ENCODE peak calls at places on chromosomes 6 and 20, in nine cellular contexts. One of them, this sample, is unnamed.

GRCh38 chr20:40542065-40542464 is 147.0 kb downstream of the MAFB start:
- DNase-seq in activated naive CD4-positive, alpha-beta T cell treated with anti-CD3 and anti-CD28 coated beads for 36 hours: no peak
- DNase-seq in neural crest cell: no peak
- DNase-seq in astrocyte of the spinal cord: no peak
- DNase-seq in stimulated activated CD8-positive, alpha-beta memory T cell treated with anti-CD3 and anti-CD28 coated beads, Interleukin-2, amount 100 ng/mL, for 48 hours: no peak
- DNase-seq in pancreas: no peak
- DNase-seq in T-cell: no peak
- DNase-seq in skeletal muscle cell: no peak
- DNase-seq in adrenal gland: no peak
- DNase-seq in this sample: no peak

GRCh38 chr20:35344354-35344837 is 52.2 kb upstream of the FAM83C start:
- DNase-seq in skeletal muscle cell: peak
- DNase-seq in stimulated activated CD8-positive, alpha-beta memory T cell treated with anti-CD3 and anti-CD28 coated beads, Interleukin-2, amount 100 ng/mL, for 48 hours: no peak
- DNase-seq in astrocyte of the spinal cord: peak
- DNase-seq in neural crest cell: no peak
- DNase-seq in adrenal gland: peak
- DNase-seq in pancreas: no peak
- DNase-seq in T-cell: no peak
- DNase-seq in activated naive CD4-positive, alpha-beta T cell treated with anti-CD3 and anti-CD28 coated beads for 36 hours: no peak
- DNase-seq in this sample: peak

GRCh38 chr6:71419954-71420692 is 131.5 kb downstream of the OGFRL1 start:
- DNase-seq in T-cell: no peak
- DNase-seq in skeletal muscle cell: no peak
- DNase-seq in pancreas: peak
- DNase-seq in astrocyte of the spinal cord: peak
- DNase-seq in stimulated activated CD8-positive, alpha-beta memory T cell treated with anti-CD3 and anti-CD28 coated beads, Interleukin-2, amount 100 ng/mL, for 48 hours: no peak
- DNase-seq in neural crest cell: no peak
- DNase-seq in adrenal gland: peak
- DNase-seq in activated naive CD4-positive, alpha-beta T cell treated with anti-CD3 and anti-CD28 coated beads for 36 hours: no peak
- DNase-seq in this sample: peak

GRCh38 chr6:47111685-47112084 is 69.6 kb upstream of the ADGRF1 start:
- DNase-seq in T-cell: no peak
- DNase-seq in stimulated activated CD8-positive, alpha-beta memory T cell treated with anti-CD3 and anti-CD28 coated beads, Interleukin-2, amount 100 ng/mL, for 48 hours: no peak
- DNase-seq in activated naive CD4-positive, alpha-beta T cell treated with anti-CD3 and anti-CD28 coated beads for 36 hours: no peak
- DNase-seq in skeletal muscle cell: no peak
- DNase-seq in neural crest cell: no peak
- DNase-seq in pancreas: no peak
- DNase-seq in astrocyte of the spinal cord: peak
- DNase-seq in adrenal gland: no peak
- DNase-seq in this sample: no peak

GRCh38 chr20:35303735-35304431 is 11.7 kb upstream of the FAM83C start:
- DNase-seq in astrocyte of the spinal cord: peak
- DNase-seq in stimulated activated CD8-positive, alpha-beta memory T cell treated with anti-CD3 and anti-CD28 coated beads, Interleukin-2, amount 100 ng/mL, for 48 hours: peak
- DNase-seq in T-cell: peak
- DNase-seq in neural crest cell: peak
- DNase-seq in skeletal muscle cell: peak
- DNase-seq in activated naive CD4-positive, alpha-beta T cell treated with anti-CD3 and anti-CD28 coated beads for 36 hours: peak
- DNase-seq in adrenal gland: peak
- DNase-seq in pancreas: peak
- DNase-seq in this sample: peak

GRCh38 chr6:157997893-157998608 is 16.4 kb downstream of the SYNJ2 start:
- DNase-seq in pancreas: no peak
- DNase-seq in adrenal gland: no peak
- DNase-seq in activated naive CD4-positive, alpha-beta T cell treated with anti-CD3 and anti-CD28 coated beads for 36 hours: no peak
- DNase-seq in stimulated activated CD8-positive, alpha-beta memory T cell treated with anti-CD3 and anti-CD28 coated beads, Interleukin-2, amount 100 ng/mL, for 48 hours: no peak
- DNase-seq in T-cell: no peak
- DNase-seq in astrocyte of the spinal cord: no peak
- DNase-seq in skeletal muscle cell: no peak
- DNase-seq in neural crest cell: no peak
- DNase-seq in this sample: no peak

GRCh38 chr20:12928755-12929401 is 79.9 kb upstream of the SPTLC3 start:
- DNase-seq in T-cell: no peak
- DNase-seq in stimulated activated CD8-positive, alpha-beta memory T cell treated with anti-CD3 and anti-CD28 coated beads, Interleukin-2, amount 100 ng/mL, for 48 hours: no peak
- DNase-seq in neural crest cell: no peak
- DNase-seq in astrocyte of the spinal cord: peak
- DNase-seq in activated naive CD4-positive, alpha-beta T cell treated with anti-CD3 and anti-CD28 coated beads for 36 hours: no peak
- DNase-seq in adrenal gland: no peak
- DNase-seq in pancreas: no peak
- DNase-seq in skeletal muscle cell: peak
- DNase-seq in this sample: no peak

GRCh38 chr6:13769655-13770053 is 44.7 kb downstream of the MCUR1 start:
- DNase-seq in pancreas: no peak
- DNase-seq in activated naive CD4-positive, alpha-beta T cell treated with anti-CD3 and anti-CD28 coated beads for 36 hours: peak
- DNase-seq in T-cell: no peak
- DNase-seq in astrocyte of the spinal cord: no peak
- DNase-seq in neural crest cell: no peak
- DNase-seq in stimulated activated CD8-positive, alpha-beta memory T cell treated with anti-CD3 and anti-CD28 coated beads, Interleukin-2, amount 100 ng/mL, for 48 hours: peak
- DNase-seq in skeletal muscle cell: no peak
- DNase-seq in adrenal gland: no peak
- DNase-seq in this sample: no peak

GRCh38 chr6:155125916-155126315 is 130.8 kb downstream of the TIAM2 start:
- DNase-seq in neural crest cell: no peak
- DNase-seq in activated naive CD4-positive, alpha-beta T cell treated with anti-CD3 and anti-CD28 coated beads for 36 hours: no peak
- DNase-seq in skeletal muscle cell: peak
- DNase-seq in T-cell: no peak
- DNase-seq in stimulated activated CD8-positive, alpha-beta memory T cell treated with anti-CD3 and anti-CD28 coated beads, Interleukin-2, amount 100 ng/mL, for 48 hours: no peak
- DNase-seq in astrocyte of the spinal cord: peak
- DNase-seq in pancreas: no peak
- DNase-seq in adrenal gland: no peak
- DNase-seq in this sample: no peak

GRCh38 chr6:153140299-153140698 is 9.2 kb upstream of the RGS17 start:
- DNase-seq in adrenal gland: no peak
- DNase-seq in pancreas: no peak
- DNase-seq in skeletal muscle cell: no peak
- DNase-seq in neural crest cell: no peak
- DNase-seq in stimulated activated CD8-positive, alpha-beta memory T cell treated with anti-CD3 and anti-CD28 coated beads, Interleukin-2, amount 100 ng/mL, for 48 hours: no peak
- DNase-seq in activated naive CD4-positive, alpha-beta T cell treated with anti-CD3 and anti-CD28 coated beads for 36 hours: no peak
- DNase-seq in T-cell: no peak
- DNase-seq in astrocyte of the spinal cord: no peak
- DNase-seq in this sample: peak

GRCh38 chr6:46324706-46325105 is 153.9 kb upstream of the ENPP5 start:
- DNase-seq in neural crest cell: no peak
- DNase-seq in stimulated activated CD8-positive, alpha-beta memory T cell treated with anti-CD3 and anti-CD28 coated beads, Interleukin-2, amount 100 ng/mL, for 48 hours: no peak
- DNase-seq in activated naive CD4-positive, alpha-beta T cell treated with anti-CD3 and anti-CD28 coated beads for 36 hours: no peak
- DNase-seq in skeletal muscle cell: no peak
- DNase-seq in pancreas: no peak
- DNase-seq in adrenal gland: no peak
- DNase-seq in astrocyte of the spinal cord: no peak
- DNase-seq in T-cell: no peak
- DNase-seq in this sample: no peak

GRCh38 chr20:62387219-62387913 is 463 bp downstream of the RPS21 start:
- DNase-seq in stimulated activated CD8-positive, alpha-beta memory T cell treated with anti-CD3 and anti-CD28 coated beads, Interleukin-2, amount 100 ng/mL, for 48 hours: no peak
- DNase-seq in pancreas: no peak
- DNase-seq in neural crest cell: no peak
- DNase-seq in adrenal gland: no peak
- DNase-seq in T-cell: no peak
- DNase-seq in activated naive CD4-positive, alpha-beta T cell treated with anti-CD3 and anti-CD28 coated beads for 36 hours: no peak
- DNase-seq in skeletal muscle cell: no peak
- DNase-seq in astrocyte of the spinal cord: no peak
- DNase-seq in this sample: no peak

GRCh38 chr6:125120054-125120590 is 33.5 kb upstream of the TPD52L1 start:
- DNase-seq in adrenal gland: no peak
- DNase-seq in astrocyte of the spinal cord: no peak
- DNase-seq in T-cell: no peak
- DNase-seq in stimulated activated CD8-positive, alpha-beta memory T cell treated with anti-CD3 and anti-CD28 coated beads, Interleukin-2, amount 100 ng/mL, for 48 hours: no peak
- DNase-seq in pancreas: no peak
- DNase-seq in activated naive CD4-positive, alpha-beta T cell treated with anti-CD3 and anti-CD28 coated beads for 36 hours: no peak
- DNase-seq in skeletal muscle cell: no peak
- DNase-seq in neural crest cell: no peak
- DNase-seq in this sample: no peak

GRCh38 chr20:5848711-5849505 is 98.7 kb downstream of the SHLD1 start:
- DNase-seq in stimulated activated CD8-positive, alpha-beta memory T cell treated with anti-CD3 and anti-CD28 coated beads, Interleukin-2, amount 100 ng/mL, for 48 hours: no peak
- DNase-seq in astrocyte of the spinal cord: peak
- DNase-seq in T-cell: no peak
- DNase-seq in skeletal muscle cell: no peak
- DNase-seq in activated naive CD4-positive, alpha-beta T cell treated with anti-CD3 and anti-CD28 coated beads for 36 hours: no peak
- DNase-seq in adrenal gland: peak
- DNase-seq in pancreas: no peak
- DNase-seq in neural crest cell: no peak
- DNase-seq in this sample: no peak

GRCh38 chr6:47187883-47188587 is 121.7 kb downstream of the TNFRSF21 start:
- DNase-seq in adrenal gland: no peak
- DNase-seq in T-cell: no peak
- DNase-seq in skeletal muscle cell: no peak
- DNase-seq in activated naive CD4-positive, alpha-beta T cell treated with anti-CD3 and anti-CD28 coated beads for 36 hours: no peak
- DNase-seq in astrocyte of the spinal cord: peak
- DNase-seq in neural crest cell: no peak
- DNase-seq in stimulated activated CD8-positive, alpha-beta memory T cell treated with anti-CD3 and anti-CD28 coated beads, Interleukin-2, amount 100 ng/mL, for 48 hours: no peak
- DNase-seq in pancreas: no peak
- DNase-seq in this sample: no peak

GRCh38 chr20:5844063-5844681 is 94.0 kb downstream of the SHLD1 start:
- DNase-seq in T-cell: peak
- DNase-seq in astrocyte of the spinal cord: peak
- DNase-seq in adrenal gland: no peak
- DNase-seq in activated naive CD4-positive, alpha-beta T cell treated with anti-CD3 and anti-CD28 coated beads for 36 hours: peak
- DNase-seq in skeletal muscle cell: no peak
- DNase-seq in stimulated activated CD8-positive, alpha-beta memory T cell treated with anti-CD3 and anti-CD28 coated beads, Interleukin-2, amount 100 ng/mL, for 48 hours: peak
- DNase-seq in pancreas: no peak
- DNase-seq in neural crest cell: no peak
- DNase-seq in this sample: peak

GRCh38 chr6:118744261-118744941 is 93.0 kb upstream of the CEP85L start:
- DNase-seq in pancreas: no peak
- DNase-seq in adrenal gland: no peak
- DNase-seq in stimulated activated CD8-positive, alpha-beta memory T cell treated with anti-CD3 and anti-CD28 coated beads, Interleukin-2, amount 100 ng/mL, for 48 hours: no peak
- DNase-seq in astrocyte of the spinal cord: peak
- DNase-seq in neural crest cell: no peak
- DNase-seq in T-cell: no peak
- DNase-seq in activated naive CD4-positive, alpha-beta T cell treated with anti-CD3 and anti-CD28 coated beads for 36 hours: no peak
- DNase-seq in skeletal muscle cell: no peak
- DNase-seq in this sample: no peak

GRCh38 chr6:53730767-53731166 is 64.0 kb upstream of the LRRC1 start:
- DNase-seq in activated naive CD4-positive, alpha-beta T cell treated with anti-CD3 and anti-CD28 coated beads for 36 hours: no peak
- DNase-seq in stimulated activated CD8-positive, alpha-beta memory T cell treated with anti-CD3 and anti-CD28 coated beads, Interleukin-2, amount 100 ng/mL, for 48 hours: no peak
- DNase-seq in neural crest cell: no peak
- DNase-seq in T-cell: no peak
- DNase-seq in pancreas: no peak
- DNase-seq in astrocyte of the spinal cord: no peak
- DNase-seq in skeletal muscle cell: no peak
- DNase-seq in adrenal gland: no peak
- DNase-seq in this sample: no peak

GRCh38 chr20:51118216-51118615 is 95.3 kb upstream of the KCNG1 start:
- DNase-seq in skeletal muscle cell: no peak
- DNase-seq in T-cell: no peak
- DNase-seq in pancreas: no peak
- DNase-seq in activated naive CD4-positive, alpha-beta T cell treated with anti-CD3 and anti-CD28 coated beads for 36 hours: no peak
- DNase-seq in astrocyte of the spinal cord: no peak
- DNase-seq in neural crest cell: no peak
- DNase-seq in adrenal gland: no peak
- DNase-seq in stimulated activated CD8-positive, alpha-beta memory T cell treated with anti-CD3 and anti-CD28 coated beads, Interleukin-2, amount 100 ng/mL, for 48 hours: no peak
- DNase-seq in this sample: no peak

GRCh38 chr20:43949741-43950618 is 35.3 kb downstream of the TOX2 start:
- DNase-seq in astrocyte of the spinal cord: no peak
- DNase-seq in neural crest cell: no peak
- DNase-seq in pancreas: no peak
- DNase-seq in stimulated activated CD8-positive, alpha-beta memory T cell treated with anti-CD3 and anti-CD28 coated beads, Interleukin-2, amount 100 ng/mL, for 48 hours: peak
- DNase-seq in activated naive CD4-positive, alpha-beta T cell treated with anti-CD3 and anti-CD28 coated beads for 36 hours: peak
- DNase-seq in skeletal muscle cell: no peak
- DNase-seq in adrenal gland: peak
- DNase-seq in T-cell: peak
- DNase-seq in this sample: no peak

GRCh38 chr6:136446145-136446544 is 104.1 kb downstream of the MAP7 start:
- DNase-seq in neural crest cell: no peak
- DNase-seq in pancreas: no peak
- DNase-seq in activated naive CD4-positive, alpha-beta T cell treated with anti-CD3 and anti-CD28 coated beads for 36 hours: no peak
- DNase-seq in stimulated activated CD8-positive, alpha-beta memory T cell treated with anti-CD3 and anti-CD28 coated beads, Interleukin-2, amount 100 ng/mL, for 48 hours: no peak
- DNase-seq in T-cell: no peak
- DNase-seq in astrocyte of the spinal cord: no peak
- DNase-seq in adrenal gland: no peak
- DNase-seq in skeletal muscle cell: no peak
- DNase-seq in this sample: no peak

GRCh38 chr20:58065508-58066361 is 162.7 kb downstream of the ANKRD60 start:
- DNase-seq in pancreas: peak
- DNase-seq in astrocyte of the spinal cord: peak
- DNase-seq in adrenal gland: no peak
- DNase-seq in stimulated activated CD8-positive, alpha-beta memory T cell treated with anti-CD3 and anti-CD28 coated beads, Interleukin-2, amount 100 ng/mL, for 48 hours: no peak
- DNase-seq in T-cell: no peak
- DNase-seq in skeletal muscle cell: no peak
- DNase-seq in neural crest cell: no peak
- DNase-seq in activated naive CD4-positive, alpha-beta T cell treated with anti-CD3 and anti-CD28 coated beads for 36 hours: no peak
- DNase-seq in this sample: peak

GRCh38 chr6:8177721-8178120 is 75.4 kb upstream of the EEF1E1 start:
- DNase-seq in astrocyte of the spinal cord: no peak
- DNase-seq in skeletal muscle cell: no peak
- DNase-seq in stimulated activated CD8-positive, alpha-beta memory T cell treated with anti-CD3 and anti-CD28 coated beads, Interleukin-2, amount 100 ng/mL, for 48 hours: no peak
- DNase-seq in activated naive CD4-positive, alpha-beta T cell treated with anti-CD3 and anti-CD28 coated beads for 36 hours: no peak
- DNase-seq in adrenal gland: no peak
- DNase-seq in neural crest cell: no peak
- DNase-seq in pancreas: no peak
- DNase-seq in T-cell: no peak
- DNase-seq in this sample: no peak

GRCh38 chr6:88616380-88616779 is 347.0 kb downstream of the RNGTT start:
- DNase-seq in pancreas: no peak
- DNase-seq in skeletal muscle cell: no peak
- DNase-seq in neural crest cell: no peak
- DNase-seq in T-cell: no peak
- DNase-seq in adrenal gland: no peak
- DNase-seq in astrocyte of the spinal cord: no peak
- DNase-seq in stimulated activated CD8-positive, alpha-beta memory T cell treated with anti-CD3 and anti-CD28 coated beads, Interleukin-2, amount 100 ng/mL, for 48 hours: no peak
- DNase-seq in activated naive CD4-positive, alpha-beta T cell treated with anti-CD3 and anti-CD28 coated beads for 36 hours: no peak
- DNase-seq in this sample: no peak

GRCh38 chr20:63530788-63531160 is 6.4 kb downstream of the PTK6 start:
- DNase-seq in adrenal gland: no peak
- DNase-seq in stimulated activated CD8-positive, alpha-beta memory T cell treated with anti-CD3 and anti-CD28 coated beads, Interleukin-2, amount 100 ng/mL, for 48 hours: no peak
- DNase-seq in pancreas: no peak
- DNase-seq in T-cell: no peak
- DNase-seq in activated naive CD4-positive, alpha-beta T cell treated with anti-CD3 and anti-CD28 coated beads for 36 hours: no peak
- DNase-seq in neural crest cell: no peak
- DNase-seq in skeletal muscle cell: no peak
- DNase-seq in astrocyte of the spinal cord: no peak
- DNase-seq in this sample: no peak

GRCh38 chr6:127118505-127119360 is at the start of gene RSPO3:
- DNase-seq in T-cell: no peak
- DNase-seq in adrenal gland: no peak
- DNase-seq in astrocyte of the spinal cord: peak
- DNase-seq in stimulated activated CD8-positive, alpha-beta memory T cell treated with anti-CD3 and anti-CD28 coated beads, Interleukin-2, amount 100 ng/mL, for 48 hours: no peak
- DNase-seq in skeletal muscle cell: no peak
- DNase-seq in pancreas: no peak
- DNase-seq in activated naive CD4-positive, alpha-beta T cell treated with anti-CD3 and anti-CD28 coated beads for 36 hours: peak
- DNase-seq in neural crest cell: peak
- DNase-seq in this sample: peak

GRCh38 chr20:63772781-63773520 is 33.4 kb downstream of the SLC2A4RG start:
- DNase-seq in adrenal gland: peak
- DNase-seq in skeletal muscle cell: no peak
- DNase-seq in T-cell: no peak
- DNase-seq in activated naive CD4-positive, alpha-beta T cell treated with anti-CD3 and anti-CD28 coated beads for 36 hours: no peak
- DNase-seq in astrocyte of the spinal cord: no peak
- DNase-seq in pancreas: no peak
- DNase-seq in neural crest cell: no peak
- DNase-seq in stimulated activated CD8-positive, alpha-beta memory T cell treated with anti-CD3 and anti-CD28 coated beads, Interleukin-2, amount 100 ng/mL, for 48 hours: no peak
- DNase-seq in this sample: no peak

GRCh38 chr20:34922654-34923381 is 32.8 kb downstream of the GSS start:
- DNase-seq in activated naive CD4-positive, alpha-beta T cell treated with anti-CD3 and anti-CD28 coated beads for 36 hours: no peak
- DNase-seq in pancreas: peak
- DNase-seq in stimulated activated CD8-positive, alpha-beta memory T cell treated with anti-CD3 and anti-CD28 coated beads, Interleukin-2, amount 100 ng/mL, for 48 hours: no peak
- DNase-seq in adrenal gland: peak
- DNase-seq in T-cell: no peak
- DNase-seq in skeletal muscle cell: peak
- DNase-seq in neural crest cell: no peak
- DNase-seq in astrocyte of the spinal cord: peak
- DNase-seq in this sample: no peak